ENCODE peak calls at places on chromosome 11, in nine cellular contexts. J, K, U, H, M, Y, W, Q and E are unnamed samples.

GRCh38 chr11:121757480-121758125 is 304.8 kb upstream of the SORL1-AS1 start:
- DNase-seq in J (no peak), K (no peak), U (no peak), H (no peak), M (no peak), Y (no peak), W (no peak), Q (no peak), E (no peak)

GRCh38 chr11:75867778-75868374 is 52.9 kb downstream of the UVRAG start:
- DNase-seq in J (peak; percentile 85), K (peak; percentile 23), U (peak; percentile 16), H (peak; percentile 9), M (no peak), Y (no peak), W (peak; percentile 76), Q (peak; percentile 80), E (no peak)

GRCh38 chr11:43376065-43376464 is 17.3 kb downstream of the TTC17 start:
- DNase-seq in J (no peak), K (no peak), U (no peak), H (no peak), M (no peak), Y (no peak), W (no peak), Q (no peak), E (no peak)

GRCh38 chr11:75376175-75376574 is 23.1 kb upstream of the RPS3 start:
- DNase-seq in J (no peak), K (no peak), U (no peak), H (no peak), M (no peak), Y (no peak), W (no peak), Q (no peak), E (no peak)

GRCh38 chr11:57977709-57978108 is 46.0 kb upstream of the OR9Q1 start:
- DNase-seq in J (no peak), K (no peak), U (no peak), H (no peak), M (no peak), Y (no peak), W (no peak), Q (peak; percentile 28), E (peak; percentile 27)

GRCh38 chr11:33500865-33501479 is 199.7 kb downstream of the C11orf91 start:
- DNase-seq in J (peak; percentile 71), K (no peak), U (no peak), H (no peak), M (no peak), Y (no peak), W (no peak), Q (peak; percentile 76), E (no peak)

GRCh38 chr11:122843281-122844150 is 5.2 kb downstream of the CRTAM start:
- DNase-seq in J (no peak), K (no peak), U (no peak), H (no peak), M (no peak), Y (no peak), W (no peak), Q (no peak), E (no peak)

GRCh38 chr11:83035070-83035854 is 36.4 kb downstream of the RAB30 start:
- DNase-seq in J (peak; percentile 44), K (no peak), U (no peak), H (no peak), M (peak; percentile 29), Y (no peak), W (peak; percentile 81), Q (no peak), E (no peak)

GRCh38 chr11:72111803-72112540 is 523 bp downstream of the ANAPC15 start:
- DNase-seq in J (peak; percentile 99), K (peak; percentile 99), U (peak; percentile 97), H (peak; percentile 98), M (peak; percentile 88), Y (peak; percentile 94), W (peak; percentile 99), Q (peak; percentile 99), E (peak; percentile 96)

DNA sequence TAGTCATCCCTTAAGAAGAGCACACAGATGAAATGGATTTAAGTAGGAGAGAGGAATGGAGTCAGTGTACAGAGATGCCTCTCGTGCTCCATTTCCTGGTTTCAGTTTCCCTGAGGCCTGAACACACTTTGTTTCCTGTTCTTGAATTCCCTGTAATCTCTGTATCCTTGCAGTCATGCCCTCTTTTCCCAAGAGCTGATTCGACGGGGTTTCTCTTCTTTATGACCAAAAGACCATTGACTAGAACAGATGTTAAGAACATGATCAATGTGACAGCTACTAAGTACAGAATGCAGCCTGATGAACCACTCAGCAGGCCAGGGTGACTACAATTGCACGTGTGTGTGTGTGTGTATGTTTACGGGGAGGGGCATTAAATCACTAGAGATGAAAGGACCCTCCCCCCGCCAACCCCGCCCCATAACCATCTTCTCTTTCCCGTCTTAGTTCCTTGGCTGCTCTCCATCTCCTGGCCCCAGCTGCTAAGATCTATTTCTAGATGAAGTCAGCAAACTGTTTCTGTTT is 26.2 kb downstream of the SLC22A6 start:
- DNase-seq in J (no peak), K (peak; percentile 4), U (no peak), H (no peak), M (peak; percentile 24), Y (peak; percentile 30), W (no peak), Q (no peak), E (no peak)
- H3K4me3 ChIP-seq in J (no peak overlapping the region), K (no peak overlapping the region), U (no peak overlapping the region), H (no peak overlapping the region), M (no peak overlapping the region), Y (no peak overlapping the region), W (no peak overlapping the region), Q (no peak overlapping the region), E (no peak overlapping the region)

DNA sequence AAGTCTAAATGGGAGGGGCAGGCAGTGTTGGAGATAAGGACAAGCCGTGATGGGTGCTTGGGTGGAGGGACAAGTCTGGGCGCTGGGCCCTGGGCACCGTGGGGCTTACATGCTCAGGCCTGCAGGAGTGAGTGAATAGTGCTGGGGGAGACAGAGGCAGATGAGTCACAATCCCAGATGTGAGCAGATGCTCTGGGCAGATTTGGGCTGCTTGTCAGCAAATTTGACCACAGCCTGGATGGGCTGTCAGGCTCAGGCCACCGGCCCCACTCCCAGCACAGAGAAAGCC is 41.6 kb upstream of the ZBED5 start:
- DNase-seq in J (no peak), K (no peak), U (no peak), H (no peak), M (peak; percentile 52), Y (peak; percentile 43), W (no peak), Q (no peak), E (no peak)
- H3K4me3 ChIP-seq in J (peak overlapping the region; percentile 61), K (peak overlapping the region; percentile 31), U (no peak overlapping the region), H (no peak overlapping the region), M (peak overlapping the region; percentile 67), Y (no peak overlapping the region), W (no peak overlapping the region), Q (no peak overlapping the region), E (no peak overlapping the region)

GRCh38 chr11:118343981-118344521 is at the start of gene CD3G:
- DNase-seq in J (no peak), K (no peak), U (no peak), H (no peak), M (no peak), Y (peak; percentile 32), W (no peak), Q (no peak), E (no peak)
- H3K4me3 ChIP-seq in J (no peak within 1 kb of the TSS), K (no peak within 1 kb of the TSS), U (no peak within 1 kb of the TSS), H (no peak within 1 kb of the TSS), M (no peak within 1 kb of the TSS), Y (peak within 1 kb of the TSS; percentile 16), W (no peak within 1 kb of the TSS), Q (no peak within 1 kb of the TSS), E (no peak within 1 kb of the TSS)

GRCh38 chr11:119205080-119205479 is 1.1 kb upstream of the CBL start:
- DNase-seq in J (no peak), K (no peak), U (no peak), H (no peak), M (no peak), Y (no peak), W (peak; percentile 41), Q (no peak), E (no peak)

GRCh38 chr11:119206512-119207299 is 567 bp downstream of the CBL start:
- DNase-seq in J (peak; percentile 72), K (no peak), U (no peak), H (peak; percentile 13), M (peak; percentile 66), Y (peak; percentile 55), W (peak; percentile 54), Q (peak; percentile 71), E (peak; percentile 76)

GRCh38 chr11:119205574-119206511 is at the start of gene CBL:
- DNase-seq in J (peak; percentile 98), K (peak; percentile 64), U (peak; percentile 64), H (peak; percentile 74), M (peak; percentile 94), Y (peak; percentile 99), W (peak; percentile 92), Q (peak; percentile 96), E (peak; percentile 99)

GRCh38 chr11:119202554-119202953 is 3.6 kb upstream of the CBL start:
- DNase-seq in J (no peak), K (no peak), U (no peak), H (no peak), M (no peak), Y (no peak), W (no peak), Q (no peak), E (no peak)

GRCh38 chr11:119204066-119204465 is 2.1 kb upstream of the CBL start:
- DNase-seq in J (no peak), K (no peak), U (no peak), H (no peak), M (no peak), Y (no peak), W (no peak), Q (no peak), E (no peak)
- H3K4me3 ChIP-seq in J (no peak overlapping the region), K (no peak overlapping the region), U (no peak overlapping the region), H (no peak overlapping the region), M (no peak overlapping the region), Y (no peak overlapping the region), W (no peak overlapping the region), Q (no peak overlapping the region), E (no peak overlapping the region)

GRCh38 chr11:67601098-67601497 is 5.6 kb upstream of the NDUFV1 start:
- DNase-seq in J (no peak), K (no peak), U (no peak), H (no peak), M (no peak), Y (no peak), W (no peak), Q (no peak), E (no peak)
- H3K4me3 ChIP-seq in J (no peak overlapping the region), K (no peak overlapping the region), U (no peak overlapping the region), H (no peak overlapping the region), M (no peak overlapping the region), Y (no peak overlapping the region), W (peak overlapping the region; percentile 53), Q (no peak overlapping the region), E (no peak overlapping the region)

DNA sequence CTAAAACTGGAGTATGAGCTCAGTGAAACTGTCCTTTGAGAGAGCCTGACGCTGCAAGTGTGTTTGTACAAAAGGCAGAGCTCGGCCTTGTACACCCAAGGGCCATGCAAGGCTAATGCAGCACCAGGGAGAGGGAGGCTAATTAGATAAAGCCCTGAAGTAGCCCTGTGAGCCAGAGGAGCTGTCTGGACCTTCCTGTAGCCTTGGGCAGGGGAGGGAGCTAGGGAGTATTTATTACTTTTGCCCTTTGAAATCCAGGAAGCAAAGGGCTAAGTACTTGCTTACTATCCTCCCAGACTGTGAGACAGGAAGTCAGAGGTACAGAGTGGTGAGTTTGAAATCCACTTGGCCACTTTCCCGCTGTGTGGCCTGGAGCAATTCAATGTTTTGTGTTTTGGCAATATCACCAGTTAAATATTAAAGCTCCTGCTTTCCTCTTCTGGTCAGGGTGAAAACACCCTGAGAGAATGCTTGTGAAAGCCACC is 10.2 kb upstream of the LDHA start:
- DNase-seq in J (peak; percentile 87), K (peak; percentile 38), U (no peak), H (no peak), M (peak; percentile 64), Y (peak; percentile 85), W (peak; percentile 45), Q (peak; percentile 49), E (peak; percentile 58)
- H3K4me3 ChIP-seq in J (peak overlapping the region; percentile 51), K (no peak overlapping the region), U (no peak overlapping the region), H (no peak overlapping the region), M (peak overlapping the region; percentile 37), Y (peak overlapping the region; percentile 3), W (no peak overlapping the region), Q (no peak overlapping the region), E (no peak overlapping the region)